ENCODE peak calls at places on chromosomes 1 and 21, in ten cellular contexts. Q is RWPE1; E is WERI-Rb-1; V is kidney; H is tibial nerve; L is hepatocyte; R is CD8-positive, alpha-beta T cell; S is cardiac muscle cell; I is tibial artery; W is heart right ventricle. Z is an unnamed sample.

GRCh38 chr1:169390303-169390702 is 22.3 kb downstream of the BLZF1 start:
- DNase-seq in Q (no peak), E (no peak), V (no peak), H (no peak), L (no peak), R (no peak), S (no peak), I (no peak), W (no peak), Z (no peak)

GRCh38 chr1:100627936-100628335 is 90.0 kb downstream of the GPR88 start:
- DNase-seq in Q (no peak), E (no peak), V (no peak), H (no peak), L (no peak), R (no peak), S (no peak), I (no peak), W (no peak), Z (no peak)

GRCh38 chr1:197027359-197027758 is 39.7 kb downstream of the F13B start:
- DNase-seq in Q (no peak), E (no peak), V (no peak), H (no peak), L (no peak), R (no peak), S (no peak), I (no peak), W (no peak), Z (no peak)

GRCh38 chr1:4755301-4756183 is 101.1 kb downstream of the AJAP1 start:
- DNase-seq in Q (no peak), E (peak), V (no peak), H (no peak), L (peak), R (no peak), S (peak), I (no peak), W (no peak), Z (no peak)

GRCh38 chr1:243513726-243514491 is 258.1 kb downstream of the SDCCAG8 start:
- DNase-seq in Q (no peak), E (no peak), V (no peak), H (no peak), L (no peak), R (no peak), S (peak), I (no peak), W (no peak), Z (no peak)

GRCh38 chr1:231395051-231395995 is 26.8 kb downstream of the EGLN1 start:
- DNase-seq in Q (peak), E (no peak), V (no peak), H (no peak), L (peak), R (no peak), S (peak), I (no peak), W (peak), Z (peak)

GRCh38 chr1:70899735-70900134 is 147.9 kb downstream of the PTGER3 start:
- DNase-seq in Q (no peak), E (no peak), V (no peak), H (no peak), L (no peak), R (no peak), S (no peak), I (no peak), W (no peak), Z (no peak)

GRCh38 chr1:201456499-201457309 is 12.3 kb downstream of the PHLDA3 start:
- DNase-seq in Q (peak), E (no peak), V (peak), H (peak), L (peak), R (no peak), S (peak), I (peak), W (peak), Z (peak)

GRCh38 chr1:235820059-235820458 is 46.6 kb downstream of the LYST start:
- DNase-seq in Q (no peak), E (no peak), V (no peak), H (no peak), L (no peak), R (no peak), S (no peak), I (no peak), W (no peak), Z (no peak)

GRCh38 chr21:30206551-30207251 is 9.2 kb downstream of the CLDN8 start:
- DNase-seq in Q (peak), E (no peak), V (no peak), H (no peak), L (no peak), R (no peak), S (peak), I (no peak), W (no peak), Z (no peak)

GRCh38 chr1:224933584-224933983 is 4.1 kb downstream of the DNAH14 start:
- DNase-seq in Q (no peak), E (no peak), V (no peak), H (no peak), L (no peak), R (no peak), S (no peak), I (no peak), W (no peak), Z (no peak)

GRCh38 chr1:224928906-224929305 is 569 bp upstream of the DNAH14 start:
- DNase-seq in Q (no peak), E (no peak), V (no peak), H (no peak), L (no peak), R (no peak), S (no peak), I (no peak), W (no peak), Z (no peak)

GRCh38 chr1:224931605-224932004 is 2.1 kb downstream of the DNAH14 start:
- DNase-seq in Q (no peak), E (no peak), V (no peak), H (no peak), L (no peak), R (no peak), S (no peak), I (no peak), W (no peak), Z (no peak)

GRCh38 chr1:224932607-224933249 is 3.3 kb downstream of the DNAH14 start:
- DNase-seq in Q (no peak), E (no peak), V (no peak), H (no peak), L (no peak), R (no peak), S (no peak), I (no peak), W (no peak), Z (no peak)

GRCh38 chr1:224929335-224930237 is at the start of gene DNAH14:
- DNase-seq in Q (peak), E (peak), V (peak), H (no peak), L (peak), R (no peak), S (peak), I (peak), W (peak), Z (peak)
- H3K27ac ChIP-seq in Q (peak), E (peak), V (peak), H (no peak), L (peak), R (no peak), S (no peak), I (no peak), W (no peak), Z (no peak)

DNA sequence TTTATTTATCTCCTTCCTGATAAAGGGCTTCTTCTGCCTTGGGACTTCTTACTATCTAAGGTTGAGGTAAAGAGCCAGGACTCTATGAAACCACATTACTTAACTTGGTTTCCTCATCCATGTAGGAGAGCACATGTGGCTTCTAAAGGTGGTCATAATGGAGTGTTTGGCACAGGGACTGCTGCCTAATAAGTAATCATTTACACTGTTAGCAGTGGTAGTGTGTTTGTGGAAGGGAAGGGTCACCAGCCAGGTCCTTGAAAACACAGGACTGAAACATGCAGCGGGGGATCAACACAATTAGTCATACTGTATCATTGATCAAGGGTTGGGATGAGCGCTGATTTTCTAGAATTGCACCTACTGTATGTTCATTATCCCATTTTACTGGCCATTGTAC is 59.6 kb downstream of the UCK2 start:
- DNase-seq in Q (no peak), E (no peak), V (no peak), H (no peak), L (no peak), R (no peak), S (no peak), I (no peak), W (no peak), Z (no peak)
- H3K27ac ChIP-seq in Q (no peak), E (no peak), V (no peak), H (no peak), L (no peak), R (no peak), S (no peak), I (no peak), W (no peak), Z (no peak)

DNA sequence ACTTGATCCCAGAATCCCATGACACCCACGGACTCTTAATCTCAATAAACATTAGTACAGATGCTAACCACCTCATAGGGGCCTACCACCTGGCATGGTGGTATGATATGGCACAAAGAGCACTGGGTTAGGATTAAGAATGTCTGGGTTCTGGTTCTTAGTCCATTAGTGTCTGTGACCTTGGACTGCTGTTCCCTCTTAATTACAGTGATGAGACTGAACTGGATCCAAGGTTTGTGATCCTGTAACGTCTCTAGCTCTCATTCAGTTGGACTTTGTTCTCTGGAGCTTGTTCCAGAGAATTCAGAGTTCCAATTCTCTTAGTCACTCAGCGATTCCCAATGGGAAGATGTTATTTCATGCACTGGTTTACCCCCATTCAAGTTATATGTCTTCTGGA is 23.6 kb upstream of the PIGC start:
- DNase-seq in Q (no peak), E (no peak), V (no peak), H (no peak), L (no peak), R (no peak), S (no peak), I (no peak), W (no peak), Z (no peak)
- H3K27ac ChIP-seq in Q (no peak), E (no peak), V (no peak), H (no peak), L (peak), R (no peak), S (peak), I (no peak), W (no peak), Z (no peak)

DNA sequence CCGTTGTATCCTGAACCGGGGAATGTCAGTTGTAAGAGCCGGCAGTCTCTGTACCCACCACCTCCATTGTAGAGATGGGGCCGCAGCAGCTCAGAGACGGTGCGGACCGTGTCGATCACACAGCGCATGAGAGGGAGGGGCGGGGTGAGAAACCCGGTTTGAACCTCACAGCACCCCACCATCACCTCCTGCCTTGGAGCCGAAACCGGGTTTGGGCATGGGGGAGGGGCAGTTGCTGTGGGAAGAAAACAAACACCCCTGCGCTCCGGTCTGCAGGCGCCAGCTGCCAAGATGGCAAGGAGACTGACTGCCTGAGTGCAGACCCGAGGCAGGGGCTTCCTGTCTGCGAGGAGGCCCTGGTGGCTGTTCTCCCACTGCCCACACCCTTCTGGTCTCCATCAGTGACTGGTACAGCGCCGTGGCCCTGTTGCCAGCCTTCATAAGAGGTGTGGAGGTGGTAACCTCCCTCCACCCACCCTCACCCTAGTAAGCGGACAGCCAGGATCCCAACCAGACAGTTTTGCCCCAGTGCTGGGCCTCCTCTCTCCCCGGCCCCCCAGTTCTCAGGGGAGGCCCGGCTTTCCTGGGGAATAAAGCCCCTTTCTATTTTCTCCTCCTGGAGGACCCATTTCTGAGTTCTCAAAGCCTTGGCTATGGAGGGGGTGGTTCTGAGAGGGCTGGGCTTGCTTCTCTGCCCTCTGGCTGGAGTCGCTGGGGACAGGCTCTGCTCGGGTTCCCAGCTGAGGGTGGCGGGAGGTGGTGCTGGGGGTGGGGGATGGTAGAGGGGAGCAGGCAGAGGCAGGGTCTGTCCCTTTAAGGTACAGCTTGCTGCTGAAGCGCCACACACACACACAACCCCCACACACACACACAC is 69.4 kb upstream of the SSBP3 start:
- DNase-seq in Q (no peak), E (no peak), V (no peak), H (no peak), L (peak), R (no peak), S (no peak), I (no peak), W (no peak), Z (peak)
- H3K27ac ChIP-seq in Q (no peak), E (peak), V (no peak), H (no peak), L (peak), R (no peak), S (peak), I (no peak), W (no peak), Z (peak)